ENCODE peak calls at places on chromosomes 16 and 17, in nine cellular contexts. P is body of pancreas; E is thoracic aorta; W is ascending aorta; R is lower lobe of right lung; S is thyroid gland; N is upper lobe of right lung; G is CD8-positive, alpha-beta T cell; F is HCT116. Z is an unnamed sample.

GRCh38 chr17:75270218-75270965 is 639 bp downstream of the MIF4GD start:
- DNase-seq in N (peak; percentile 89), G (peak; percentile 43), P (peak; percentile 83), R (peak; percentile 83), F (peak; percentile 69), E (no peak), W (no peak), S (peak; percentile 74), Z (no peak)

GRCh38 chr16:72554935-72555334 is 383.0 kb upstream of the PMFBP1 start:
- DNase-seq in R (no peak), E (no peak), G (no peak), S (no peak), W (no peak), N (no peak), F (peak; percentile 4), P (no peak), Z (no peak)

GRCh38 chr17:48037036-48037881 is at the start of gene COPZ2:
- DNase-seq in F (no peak), G (peak; percentile 76), R (peak; percentile 81), E (peak; percentile 32), S (peak; percentile 84), W (peak; percentile 21), N (peak; percentile 87), P (peak; percentile 77), Z (no peak)

GRCh38 chr17:81021531-81022370 is 13.2 kb upstream of the BAIAP2 start:
- DNase-seq in W (no peak), N (peak; percentile 55), S (no peak), E (no peak), G (no peak), F (no peak), R (peak; percentile 39), P (no peak), Z (no peak)

GRCh38 chr16:23608194-23608593 is 12.1 kb upstream of the NDUFAB1 start:
- DNase-seq in R (no peak), P (no peak), W (no peak), S (no peak), F (no peak), G (no peak), N (no peak), E (no peak), Z (no peak)

GRCh38 chr16:57606147-57606846 is 22.1 kb upstream of the ADGRG1 start:
- DNase-seq in S (no peak), R (no peak), N (no peak), E (no peak), P (no peak), F (no peak), G (no peak), W (no peak), Z (peak; percentile 19)

GRCh38 chr16:81486555-81487061 is 42.0 kb downstream of the CMIP start:
- DNase-seq in G (no peak), W (no peak), R (peak; percentile 66), P (no peak), F (no peak), E (no peak), S (peak; percentile 62), N (no peak), Z (no peak)

GRCh38 chr16:28103516-28104170 is 40.1 kb upstream of the GSG1L start:
- DNase-seq in N (peak; percentile 39), F (no peak), G (no peak), W (no peak), R (peak; percentile 31), P (no peak), S (no peak), E (no peak), Z (no peak)

GRCh38 chr17:4509402-4509801 is 10.7 kb downstream of the SPNS2 start:
- DNase-seq in S (no peak), F (no peak), W (peak; percentile 41), P (peak; percentile 52), G (peak; percentile 38), R (no peak), E (no peak), N (peak; percentile 80), Z (no peak)

GRCh38 chr17:3678095-3678820 is 9.6 kb downstream of the EMC6 start:
- DNase-seq in E (no peak), W (no peak), R (no peak), N (no peak), S (no peak), F (no peak), G (no peak), P (no peak), Z (no peak)

GRCh38 chr17:8720596-8720995 is 24.0 kb downstream of the CCDC42 start:
- DNase-seq in E (no peak), G (no peak), F (no peak), N (peak; percentile 5), P (no peak), S (no peak), W (no peak), R (no peak), Z (no peak)

GRCh38 chr17:5583426-5584382 is 605 bp downstream of the NLRP1 start:
- DNase-seq in S (peak; percentile 75), W (no peak), R (peak; percentile 54), N (no peak), E (no peak), P (no peak), G (no peak), F (no peak), Z (peak; percentile 89)

GRCh38 chr17:39927928-39928867 is 666 bp downstream of the LRRC3C start:
- DNase-seq in W (no peak), P (peak; percentile 59), R (peak; percentile 71), N (peak; percentile 82), F (no peak), S (peak; percentile 87), G (peak; percentile 28), E (no peak), Z (no peak)

GRCh38 chr16:75248142-75248535 is 3.3 kb downstream of the BCAR1 start:
- DNase-seq in W (no peak), S (no peak), F (no peak), R (no peak), G (no peak), E (no peak), N (no peak), P (peak; percentile 15), Z (no peak)

GRCh38 chr17:50452627-50453300 is 15.9 kb downstream of the CHAD start:
- DNase-seq in W (no peak), R (no peak), N (no peak), E (no peak), G (no peak), F (no peak), S (no peak), P (no peak), Z (no peak)

GRCh38 chr16:31451681-31452351 is 7.5 kb upstream of the ARMC5 start:
- DNase-seq in S (peak; percentile 72), G (no peak), F (peak; percentile 65), E (no peak), R (no peak), P (peak; percentile 69), N (peak; percentile 71), W (no peak), Z (no peak)

GRCh38 chr16:31472559-31473203 is 729 bp downstream of the TGFB1I1 start:
- DNase-seq in F (peak; percentile 90), S (peak; percentile 82), W (peak; percentile 78), P (peak; percentile 81), E (peak; percentile 81), N (peak; percentile 94), G (peak; percentile 57), R (peak; percentile 91), Z (no peak)

GRCh38 chr17:69870091-69870530 is 204.9 kb upstream of the KCNJ16 start:
- DNase-seq in F (no peak), P (no peak), N (no peak), R (no peak), G (no peak), S (no peak), E (no peak), W (no peak), Z (no peak)

GRCh38 chr16:12964466-12964865 is 63.1 kb downstream of the SHISA9 start:
- DNase-seq in G (no peak), N (no peak), E (no peak), P (no peak), S (no peak), R (no peak), W (no peak), F (no peak), Z (no peak)

GRCh38 chr17:76252040-76252954 is 12.0 kb upstream of the RNF157 start:
- DNase-seq in P (no peak), S (no peak), R (peak; percentile 80), N (peak; percentile 85), G (no peak), F (no peak), E (no peak), W (peak; percentile 72), Z (no peak)

GRCh38 chr17:16100737-16101400 is 101.2 kb downstream of the TTC19 start:
- DNase-seq in F (no peak), S (no peak), G (no peak), E (no peak), P (no peak), R (no peak), W (no peak), N (no peak), Z (no peak)
- TF ChIP-seq CTCF in F (peak; percentile 37), S (no peak), G (no peak), E (no peak), P (no peak), R (no peak), W (no peak), N (no peak), Z (no peak)

DNA sequence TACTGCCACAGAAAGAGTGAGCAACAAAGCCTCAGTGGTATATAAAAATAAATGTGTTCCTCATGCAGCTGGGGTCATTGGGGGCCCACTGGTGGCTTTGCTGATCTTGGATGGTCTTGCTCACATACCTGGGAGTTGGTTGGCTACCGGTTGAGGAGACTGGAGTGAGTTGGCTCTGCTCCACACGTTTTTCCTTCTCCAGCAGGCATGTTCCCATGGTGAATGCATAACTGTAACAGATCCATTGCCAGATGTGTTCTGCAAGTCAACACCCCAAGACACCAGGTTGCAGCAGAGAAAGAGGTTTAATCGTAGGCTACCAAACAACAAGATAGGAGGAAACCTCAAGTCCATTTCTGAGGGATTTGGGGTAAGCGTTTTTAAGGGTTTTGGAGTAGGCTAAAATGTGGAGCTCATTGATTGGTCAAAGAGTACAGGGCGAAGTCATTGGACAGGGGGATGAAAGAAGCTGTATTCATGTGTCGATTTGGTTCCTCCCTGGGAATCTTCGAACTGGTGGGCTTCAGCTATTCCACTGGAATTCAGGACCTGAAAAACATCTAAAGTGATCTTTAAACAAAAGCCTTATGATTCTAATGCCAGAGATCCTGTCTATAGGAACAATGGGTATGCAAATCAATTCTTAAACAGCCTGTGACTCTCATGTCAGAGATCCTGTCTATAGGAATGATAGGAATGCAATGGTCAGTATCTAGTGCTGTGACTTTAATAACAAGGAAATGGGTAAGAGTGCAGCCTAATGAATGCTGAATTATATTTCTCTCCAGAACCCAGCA is 467.5 kb upstream of the C16orf82 start:
- DNase-seq in S (peak; percentile 65), G (no peak), P (no peak), F (no peak), W (no peak), R (no peak), N (no peak), E (no peak), Z (no peak)
- H3K27ac ChIP-seq in S (peak overlapping the region; percentile 87), G (no peak overlapping the region), P (no peak overlapping the region), F (no peak overlapping the region), W (no peak overlapping the region), R (no peak overlapping the region), N (no peak overlapping the region), E (no peak overlapping the region), Z (no peak overlapping the region)

GRCh38 chr17:46847204-46848191 is 3.9 kb upstream of the WNT9B start:
- DNase-seq in R (no peak), G (no peak), N (no peak), F (no peak), W (no peak), S (no peak), P (no peak), E (no peak), Z (no peak)
- TF ChIP-seq CTCF in R (no peak), G (no peak), N (no peak), F (no peak), W (no peak), S (no peak), P (no peak), E (no peak), Z (no peak)

GRCh38 chr17:82121246-82121645 is 23.2 kb upstream of the FASN start:
- DNase-seq in G (no peak), F (no peak), P (no peak), E (no peak), N (no peak), S (no peak), W (no peak), R (no peak), Z (no peak)
- H3K27ac ChIP-seq in G (peak overlapping the region; percentile 26), F (no peak overlapping the region), P (no peak overlapping the region), E (no peak overlapping the region), N (no peak overlapping the region), S (no peak overlapping the region), W (no peak overlapping the region), R (no peak overlapping the region), Z (no peak overlapping the region)